ENCODE peak calls at places on chromosomes 5 and 9, in four cellular contexts. H is NCI-H1092 treated with DMSO at 0.1 percent for 48 hours, X is G401, Z is Kasumi-1. F is an unnamed sample.

GRCh38 chr9:134618823-134619454 is 22.7 kb upstream of the COL5A1 start:
- DNase-seq in Z (no peak), X (no peak), H (no peak), F (no peak)

GRCh38 chr5:110045153-110045552 is 355.4 kb downstream of the MAN2A1 start:
- DNase-seq in Z (peak; percentile 25), H (no peak), X (no peak), F (no peak)

GRCh38 chr9:136952354-136952855 is 332 bp downstream of the LCN12 start:
- DNase-seq in X (no peak), H (no peak), Z (no peak), F (no peak)

GRCh38 chr5:149432861-149433462 is 53.9 kb upstream of the IL17B start:
- DNase-seq in X (no peak), Z (no peak), H (no peak), F (no peak)

GRCh38 chr5:134131165-134131564 is 16.7 kb downstream of the TCF7 start:
- DNase-seq in H (no peak), X (no peak), Z (no peak), F (no peak)

GRCh38 chr5:88484367-88484766 is 215.7 kb upstream of the TMEM161B start:
- DNase-seq in X (peak; percentile 31), Z (no peak), H (no peak), F (no peak)

GRCh38 chr5:132006331-132007120 is 4.9 kb downstream of the ACSL6 start:
- DNase-seq in X (peak; percentile 74), Z (no peak), H (no peak), F (peak; percentile 69)

GRCh38 chr5:61417345-61417744 is 85.3 kb downstream of the ZSWIM6 start:
- DNase-seq in Z (no peak), X (no peak), H (no peak), F (no peak)

GRCh38 chr9:20872340-20872977 is 159.0 kb downstream of the HACD4 start:
- DNase-seq in X (no peak), H (no peak), Z (peak; percentile 18), F (no peak)

GRCh38 chr5:56166671-56167070 is 66.5 kb downstream of the ANKRD55 start:
- DNase-seq in X (no peak), H (no peak), Z (no peak), F (no peak)

GRCh38 chr9:33414263-33414662 is 11.9 kb upstream of the AQP7 start:
- DNase-seq in X (no peak), Z (no peak), H (no peak), F (no peak)

GRCh38 chr5:87243161-87243877 is 24.4 kb upstream of the RASA1 start:
- DNase-seq in Z (peak; percentile 59), H (no peak), X (no peak), F (no peak)

GRCh38 chr5:36079200-36079761 is 12.6 kb upstream of the UGT3A2 start:
- DNase-seq in X (peak; percentile 53), Z (peak; percentile 83), H (peak; percentile 68), F (peak; percentile 56)

GRCh38 chr9:131590907-131591844 is 45.9 kb downstream of the PRRT1B start:
- DNase-seq in X (peak; percentile 82), H (peak; percentile 47), Z (peak; percentile 69), F (peak; percentile 81)

GRCh38 chr9:71121275-71122168 is at the start of gene TRPM3:
- DNase-seq in X (peak; percentile 86), Z (no peak), H (no peak), F (peak; percentile 82)

GRCh38 chr5:24819841-24820240 is 175.1 kb upstream of the CDH10 start:
- DNase-seq in X (no peak), Z (no peak), H (no peak), F (no peak)

GRCh38 chr9:133106511-133107244 is 14.4 kb downstream of the RALGDS start:
- DNase-seq in X (no peak), Z (no peak), H (no peak), F (no peak)

GRCh38 chr9:93301911-93302525 is 118.1 kb downstream of the WNK2 start:
- DNase-seq in H (no peak), Z (no peak), X (no peak), F (no peak)

GRCh38 chr9:120735415-120736126 is 21.3 kb upstream of the MEGF9 start:
- DNase-seq in Z (peak; percentile 76), X (no peak), H (no peak), F (no peak)

GRCh38 chr9:70802758-70803436 is 318.5 kb downstream of the TRPM3 start:
- DNase-seq in Z (no peak), H (no peak), X (no peak), F (no peak)

GRCh38 chr9:79280691-79281090 is 291.1 kb upstream of the TLE4 start:
- DNase-seq in X (no peak), H (no peak), Z (no peak), F (no peak)

GRCh38 chr5:34563951-34564705 is 92.0 kb upstream of the RAI14 start:
- DNase-seq in X (no peak), Z (no peak), H (no peak), F (no peak)

GRCh38 chr5:68216737-68217231 is 1.2 kb downstream of the PIK3R1 start:
- DNase-seq in X (peak; percentile 59), Z (peak; percentile 60), H (peak; percentile 57), F (peak; percentile 51)

GRCh38 chr5:140806834-140807775 is at the start of gene PCDHA4:
- DNase-seq in Z (no peak), X (peak; percentile 63), H (peak; percentile 69), F (peak; percentile 64)

GRCh38 chr9:98091735-98092632 is 27.0 kb downstream of the TRIM14 start:
- DNase-seq in Z (no peak), H (no peak), X (no peak), F (no peak)

GRCh38 chr5:131406997-131407638 is 143.3 kb downstream of the CDC42SE2 start:
- DNase-seq in X (no peak), H (no peak), Z (no peak), F (no peak)

GRCh38 chr9:120014751-120015235 is 565.2 kb downstream of the CDK5RAP2 start:
- DNase-seq in H (no peak), Z (no peak), X (peak; percentile 71), F (peak; percentile 62)

GRCh38 chr9:30925635-30926034 is 1458.8 kb upstream of the ACO1 start:
- DNase-seq in H (no peak), X (no peak), Z (no peak), F (no peak)

GRCh38 chr5:107388111-107388861 is 282.5 kb downstream of the EFNA5 start:
- DNase-seq in X (no peak), H (no peak), Z (peak; percentile 34), F (no peak)

GRCh38 chr5:38673671-38674071 is 117.2 kb upstream of the LIFR start:
- DNase-seq in H (no peak), Z (no peak), X (no peak), F (no peak)

GRCh38 chr9:128136816-128137793 is 9.6 kb upstream of the PTGES2 start:
- DNase-seq in H (no peak), Z (no peak), X (no peak), F (no peak)

GRCh38 chr5:173917788-173918786 is 29.9 kb downstream of the CPEB4 start:
- DNase-seq in X (peak; percentile 90), H (no peak), Z (peak; percentile 98), F (peak; percentile 90)

F was measured in cerebellar cortex.